ENCODE peak calls at places on chromosomes 7 and 10, in five cellular contexts. T, M, V, L and Y are unnamed samples.

GRCh38 chr10:89206402-89207180 is 526 bp downstream of the CH25H start:
- DNase-seq in L (no peak), V (peak), T (no peak), M (no peak), Y (peak)

GRCh38 chr7:69598487-69599148 is 343 bp downstream of the AUTS2 start:
- DNase-seq in L (peak), V (peak), M (no peak), T (peak), Y (peak)

GRCh38 chr10:34637419-34637911 is 177.6 kb downstream of the PARD3 start:
- DNase-seq in L (peak), T (peak), V (peak), M (peak), Y (peak)

GRCh38 chr10:33233635-33234034 is 100.8 kb downstream of the NRP1 start:
- DNase-seq in M (no peak), L (no peak), V (no peak), T (no peak), Y (no peak)

GRCh38 chr10:5814110-5815107 is 1.2 kb upstream of the GDI2 start:
- DNase-seq in M (no peak), L (no peak), V (peak), T (no peak), Y (peak)

GRCh38 chr10:18144928-18145327 is 4.7 kb downstream of the CACNB2 start:
- DNase-seq in M (no peak), L (no peak), V (no peak), T (no peak), Y (peak)

GRCh38 chr7:158748335-158748734 is 43.7 kb upstream of the NCAPG2 start:
- DNase-seq in T (no peak), L (no peak), V (no peak), M (no peak), Y (no peak)

GRCh38 chr10:4851846-4852245 is 25.8 kb downstream of the AKR1E2 start:
- DNase-seq in T (no peak), V (no peak), M (no peak), L (no peak), Y (peak)

GRCh38 chr10:29948971-29949370 is 110.4 kb downstream of the JCAD start:
- DNase-seq in V (no peak), L (no peak), T (no peak), M (no peak), Y (no peak)

GRCh38 chr7:151009340-151010001 is 14.8 kb downstream of the ATG9B start:
- DNase-seq in L (no peak), M (no peak), T (no peak), V (no peak), Y (no peak)

DNA sequence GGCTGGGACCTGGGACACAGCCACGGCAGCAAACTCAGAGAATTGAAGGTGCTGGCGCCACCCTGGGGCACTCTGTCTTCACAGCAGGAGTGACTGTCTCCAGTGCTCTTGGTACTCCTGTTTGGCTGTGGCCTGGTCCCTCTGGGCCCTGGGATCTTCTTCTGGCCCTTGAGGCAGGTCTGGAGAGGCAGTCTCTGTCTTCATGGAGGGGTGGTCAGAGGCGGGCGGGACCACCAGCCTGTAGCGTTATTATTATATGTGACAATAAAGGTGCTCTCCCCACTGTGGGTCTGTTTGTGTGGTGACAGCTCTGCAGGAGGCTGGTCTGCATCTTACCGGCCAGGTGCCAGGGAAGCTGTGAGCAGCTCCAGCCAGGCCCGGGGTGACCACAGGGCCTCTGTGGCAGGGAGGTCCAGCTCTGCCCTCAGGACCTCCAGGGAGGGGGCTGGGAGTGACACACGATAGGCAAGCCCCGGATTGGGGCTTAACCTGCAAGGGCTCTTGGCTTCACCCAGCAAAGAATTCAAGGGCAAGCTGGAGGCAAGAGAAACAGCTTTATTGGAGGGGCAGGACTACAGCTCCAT is 70.3 kb downstream of the MYL10 start:
- DNase-seq in L (no peak), V (no peak), T (no peak), M (no peak), Y (no peak)
- TF ChIP-seq CTCF in L (no peak), V (no peak), T (no peak), M (no peak), Y (no peak)

GRCh38 chr10:87659571-87660483 is at the start of gene PAPSS2:
- DNase-seq in V (peak), M (no peak), T (peak), L (peak), Y (peak)
- TF ChIP-seq CTCF in V (no peak), M (no peak), T (peak), L (no peak), Y (no peak)

GRCh38 chr10:71431945-71432905 is 35.5 kb downstream of the CDH23 start:
- DNase-seq in M (no peak), L (peak), T (no peak), V (peak), Y (no peak)
- TF ChIP-seq CTCF in M (no peak), L (no peak), T (peak), V (no peak), Y (no peak)

DNA sequence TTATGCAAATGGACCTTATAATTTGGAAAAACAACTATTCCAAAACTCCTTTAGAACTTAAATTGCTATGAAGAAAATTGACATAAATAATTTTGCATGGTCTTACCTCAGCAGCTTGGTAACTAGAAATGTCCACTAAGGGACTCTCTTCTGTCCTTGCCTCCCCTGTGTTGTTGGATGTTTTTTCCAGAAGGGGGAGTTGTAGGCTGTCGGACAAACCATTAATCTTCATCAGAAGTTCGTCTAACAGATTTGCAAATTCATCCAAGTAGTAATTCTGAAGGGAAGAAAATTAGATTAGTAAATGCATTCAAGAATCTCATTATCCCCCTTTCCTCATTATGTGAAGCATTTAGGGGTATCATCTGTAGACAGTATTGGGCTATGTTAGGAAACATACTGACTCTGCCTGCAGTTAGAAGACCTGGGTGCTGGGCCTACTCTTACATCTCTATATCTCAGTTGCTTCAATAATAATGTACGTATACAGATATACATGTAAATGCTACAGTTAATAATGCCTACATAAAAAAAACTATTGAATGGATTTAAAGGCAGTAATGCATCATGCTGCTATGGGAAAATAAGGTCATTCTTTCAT is 155.6 kb downstream of the PKD1L1 start:
- DNase-seq in V (no peak), L (no peak), T (no peak), M (no peak), Y (peak)
- TF ChIP-seq CTCF in V (peak), L (peak), T (peak), M (no peak), Y (peak)

GRCh38 chr10:123142701-123143161 is 5.2 kb upstream of the HMX2 start:
- DNase-seq in T (no peak), L (no peak), V (no peak), M (no peak), Y (no peak)
- TF ChIP-seq CTCF in T (no peak), L (no peak), V (no peak), M (no peak), Y (no peak)

DNA sequence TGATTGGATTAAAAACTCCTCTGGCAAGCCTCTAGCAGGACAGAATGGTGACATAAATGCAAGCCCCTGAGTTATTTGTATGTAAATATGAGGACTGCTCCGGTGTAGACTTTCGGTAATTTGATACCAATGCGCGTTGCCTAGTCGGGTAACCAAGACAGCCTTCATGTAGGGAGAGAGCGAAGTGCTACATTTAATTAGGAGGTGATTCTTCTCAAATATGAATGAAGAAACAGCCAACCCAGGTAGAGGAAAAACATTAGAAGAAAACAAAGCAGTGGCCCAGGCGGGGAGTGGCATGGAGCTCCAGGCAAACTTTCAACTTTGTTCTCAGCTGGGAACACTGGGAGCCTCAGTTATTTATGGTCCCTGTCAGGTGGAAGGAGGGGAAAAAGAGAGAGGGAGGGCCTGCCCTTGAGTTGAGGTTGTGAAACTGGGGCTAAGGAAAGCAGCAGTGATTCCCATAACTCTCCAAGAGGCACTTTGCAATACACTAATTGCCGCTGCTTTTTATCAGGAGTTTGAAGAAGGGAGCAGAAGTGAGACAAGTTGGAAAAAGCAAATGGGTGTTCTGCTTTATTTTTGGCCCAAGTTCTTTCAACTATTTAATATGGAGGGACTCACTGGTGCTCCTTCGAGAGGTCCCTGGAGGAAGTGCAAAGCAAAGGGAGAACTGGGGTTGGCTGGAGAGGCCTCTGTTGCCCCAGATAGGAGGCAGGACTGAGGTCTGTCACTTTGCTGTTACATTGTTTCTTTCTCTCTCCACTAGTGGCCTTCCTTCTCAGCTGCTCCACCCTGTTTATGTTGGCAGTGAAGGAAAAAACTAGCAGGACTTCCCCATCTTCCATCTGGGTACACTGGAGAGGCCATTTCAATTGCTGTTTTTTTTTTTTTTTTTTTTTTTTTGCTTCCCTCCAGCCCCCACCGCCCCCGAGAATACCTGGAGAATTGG is 234.6 kb upstream of the CCDC6 start:
- DNase-seq in V (no peak), M (no peak), T (peak), L (no peak), Y (peak)
- TF ChIP-seq CTCF in V (no peak), M (no peak), T (no peak), L (no peak), Y (no peak)

GRCh38 chr10:44294726-44295412 is 90.0 kb downstream of the CXCL12 start:
- DNase-seq in L (no peak), T (no peak), M (no peak), V (no peak), Y (peak)

GRCh38 chr10:44297963-44298362 is 86.9 kb downstream of the CXCL12 start:
- DNase-seq in L (no peak), V (no peak), T (no peak), M (no peak), Y (no peak)

GRCh38 chr10:44293306-44293778 is 91.6 kb downstream of the CXCL12 start:
- DNase-seq in L (no peak), M (no peak), T (no peak), V (no peak), Y (peak)

GRCh38 chr10:44293842-44294241 is 91.1 kb downstream of the CXCL12 start:
- DNase-seq in T (peak), M (no peak), V (no peak), L (no peak), Y (peak)

DNA sequence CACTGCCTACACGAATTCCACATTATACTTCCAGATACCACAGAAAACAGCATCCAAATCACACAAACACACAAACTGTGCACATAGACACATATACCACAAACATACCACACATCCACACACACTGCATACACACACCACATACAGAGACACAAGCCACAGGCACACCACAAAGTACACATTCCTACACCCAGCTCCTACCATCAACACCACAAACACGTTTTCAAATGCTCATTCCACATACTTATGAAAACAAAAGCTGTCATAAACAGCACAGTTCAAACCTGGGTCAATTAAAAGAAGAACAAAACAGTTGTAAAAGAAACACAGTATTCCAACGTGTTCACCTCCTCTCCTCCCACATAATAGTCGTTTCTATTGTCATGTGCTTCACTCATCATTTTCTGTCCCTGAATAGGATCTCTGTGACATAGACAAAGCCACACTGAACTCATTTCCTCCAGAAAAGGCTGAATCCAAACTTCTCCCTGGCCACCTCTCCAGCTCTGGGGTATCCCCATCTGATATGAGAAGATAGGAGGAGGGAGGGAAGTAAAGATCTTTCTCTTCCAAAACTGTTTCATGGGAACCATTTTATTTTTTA is 89.2 kb downstream of the CXCL12 start:
- DNase-seq in M (no peak), V (no peak), L (no peak), T (peak), Y (peak)
- TF ChIP-seq CTCF in M (no peak), V (no peak), L (no peak), T (no peak), Y (no peak)

GRCh38 chr7:43729214-43729923 is at the start of gene COA1:
- DNase-seq in T (peak), V (peak), M (peak), L (peak), Y (peak)
- TF ChIP-seq CTCF in T (no peak), V (peak), M (no peak), L (no peak), Y (no peak)

GRCh38 chr7:2922866-2923265 is 78.8 kb upstream of the GNA12 start:
- DNase-seq in L (no peak), M (no peak), T (no peak), V (peak), Y (no peak)

GRCh38 chr7:2923291-2923781 is 79.2 kb upstream of the GNA12 start:
- DNase-seq in L (no peak), T (no peak), M (no peak), V (peak), Y (no peak)

GRCh38 chr7:2920956-2921708 is 77.0 kb upstream of the GNA12 start:
- DNase-seq in M (no peak), L (no peak), V (no peak), T (no peak), Y (no peak)

GRCh38 chr7:2922271-2922691 is 78.2 kb upstream of the GNA12 start:
- DNase-seq in M (no peak), V (peak), L (no peak), T (no peak), Y (no peak)

DNA sequence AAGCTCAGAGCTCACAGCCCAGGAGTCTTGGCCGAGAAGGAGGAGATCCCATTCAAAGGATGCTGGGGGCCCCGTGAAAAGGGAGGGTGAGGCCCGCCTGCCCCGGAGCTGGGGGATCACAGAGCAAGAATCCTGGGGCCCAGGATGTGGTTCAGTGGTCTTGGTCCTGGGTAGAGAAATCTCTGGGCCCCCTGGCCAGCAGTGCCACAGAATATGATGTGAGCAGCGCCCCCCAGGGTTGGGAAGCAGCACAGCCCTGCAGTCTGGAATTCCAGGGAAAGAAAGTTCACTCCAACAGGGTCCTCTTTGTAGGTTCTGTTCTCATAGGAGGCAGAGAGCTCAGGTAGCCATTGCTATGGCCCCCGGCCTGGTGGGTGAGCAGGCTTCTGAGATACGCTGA is 77.6 kb upstream of the GNA12 start:
- DNase-seq in M (no peak), L (peak), T (no peak), V (no peak), Y (no peak)
- TF ChIP-seq CTCF in M (no peak), L (peak), T (peak), V (no peak), Y (no peak)